ENCODE peak calls at places on chromosome 14, in five cellular contexts. B, S, N, F and Z are unnamed samples.

GRCh38 chr14:45891417-45892080 is 638.5 kb upstream of the MIS18BP1 start:
- DNase-seq in B (no peak), S (peak; percentile 9), N (no peak), F (no peak), Z (no peak)

GRCh38 chr14:22338381-22338780 is 250.6 kb downstream of the DAD1 start:
- DNase-seq in B (no peak), S (no peak), N (no peak), F (no peak), Z (no peak)

GRCh38 chr14:61525293-61526011 is 169.9 kb upstream of the HIF1A start:
- DNase-seq in B (peak; percentile 52), S (no peak), N (peak; percentile 81), F (peak; percentile 65), Z (peak; percentile 67)

GRCh38 chr14:104983231-104983721 is 2.3 kb upstream of the CLBA1 start:
- DNase-seq in B (no peak), S (no peak), N (peak; percentile 72), F (no peak), Z (no peak)

GRCh38 chr14:69046468-69046867 is 67.4 kb upstream of the ACTN1 start:
- DNase-seq in B (peak; percentile 77), S (no peak), N (no peak), F (no peak), Z (peak; percentile 53)

GRCh38 chr14:50862171-50862570 is 9.7 kb upstream of the ABHD12B start:
- DNase-seq in B (peak; percentile 48), S (no peak), N (no peak), F (no peak), Z (no peak)

GRCh38 chr14:85535316-85535715 is 5.4 kb downstream of the FLRT2 start:
- DNase-seq in B (no peak), S (no peak), N (no peak), F (no peak), Z (no peak)

GRCh38 chr14:68146812-68147211 is 327.2 kb downstream of the RAD51B start:
- DNase-seq in B (peak; percentile 96), S (no peak), N (no peak), F (no peak), Z (peak; percentile 98)

GRCh38 chr14:50335389-50335788 is 23.3 kb downstream of the DMAC2L start:
- DNase-seq in B (peak; percentile 72), S (peak; percentile 52), N (no peak), F (no peak), Z (peak; percentile 83)

GRCh38 chr14:47442206-47442605 is 233.2 kb downstream of the MDGA2 start:
- DNase-seq in B (no peak), S (no peak), N (no peak), F (no peak), Z (peak; percentile 56)

GRCh38 chr14:97838986-97839385 is 1041.8 kb downstream of the VRK1 start:
- DNase-seq in B (no peak), S (no peak), N (no peak), F (no peak), Z (no peak)

GRCh38 chr14:37122288-37122687 is 50.1 kb downstream of the SLC25A21 start:
- DNase-seq in B (peak; percentile 85), S (no peak), N (no peak), F (no peak), Z (peak; percentile 86)

GRCh38 chr14:105929327-105930081 is 403.1 kb downstream of the TMEM121 start:
- DNase-seq in B (no peak), S (no peak), N (peak; percentile 75), F (no peak), Z (no peak)

GRCh38 chr14:76564471-76565119 is 188.7 kb downstream of the ESRRB start:
- DNase-seq in B (no peak), S (no peak), N (no peak), F (no peak), Z (no peak)

GRCh38 chr14:104345316-104346111 is 207.1 kb downstream of the KIF26A start:
- DNase-seq in B (no peak), S (no peak), N (no peak), F (no peak), Z (no peak)

GRCh38 chr14:55892906-55893305 is 225.3 kb upstream of the PELI2 start:
- DNase-seq in B (no peak), S (no peak), N (no peak), F (no peak), Z (no peak)

GRCh38 chr14:50095895-50096294 is 20.5 kb downstream of the VCPKMT start:
- DNase-seq in B (no peak), S (no peak), N (no peak), F (no peak), Z (no peak)

GRCh38 chr14:105492051-105492965 is 1.3 kb downstream of the TEDC1 start:
- DNase-seq in B (no peak), S (no peak), N (peak; percentile 89), F (peak; percentile 16), Z (no peak)

GRCh38 chr14:99561827-99562226 is 42.2 kb downstream of the CCDC85C start:
- DNase-seq in B (no peak), S (no peak), N (no peak), F (no peak), Z (no peak)

GRCh38 chr14:22648506-22648905 is 4.4 kb upstream of the OR6J1 start:
- DNase-seq in B (no peak), S (no peak), N (no peak), F (no peak), Z (no peak)

GRCh38 chr14:64923015-64923414 is 8.8 kb downstream of the CHURC1 start:
- DNase-seq in B (no peak), S (no peak), N (no peak), F (no peak), Z (no peak)

GRCh38 chr14:75238728-75239455 is 39.7 kb upstream of the FOS start:
- DNase-seq in B (no peak), S (no peak), N (no peak), F (no peak), Z (peak; percentile 20)

GRCh38 chr14:92523752-92524151 is 10.2 kb downstream of the RIN3 start:
- DNase-seq in B (no peak), S (no peak), N (no peak), F (no peak), Z (no peak)

GRCh38 chr14:50051706-50052105 is 64.7 kb downstream of the VCPKMT start:
- DNase-seq in B (no peak), S (no peak), N (no peak), F (no peak), Z (no peak)

GRCh38 chr14:91228112-91229004 is 16.1 kb downstream of the GPR68 start:
- DNase-seq in B (peak; percentile 84), S (no peak), N (peak; percentile 84), F (peak; percentile 89), Z (peak; percentile 74)

GRCh38 chr14:51674294-51675002 is 22.7 kb downstream of the FRMD6 start:
- DNase-seq in B (peak; percentile 68), S (no peak), N (no peak), F (no peak), Z (peak; percentile 79)

GRCh38 chr14:23520899-23521521 is 30.6 kb downstream of the ZFHX2 start:
- DNase-seq in B (no peak), S (no peak), N (no peak), F (no peak), Z (no peak)

GRCh38 chr14:91374287-91374880 is 43.2 kb downstream of the CCDC88C start:
- DNase-seq in B (no peak), S (no peak), N (no peak), F (no peak), Z (peak; percentile 24)

GRCh38 chr14:63499701-63500250 is 43.4 kb downstream of the PPP2R5E start:
- DNase-seq in B (peak; percentile 77), S (no peak), N (no peak), F (no peak), Z (no peak)
- TF ChIP-seq CTCF in B (no peak), S (no peak), N (no peak), F (no peak), Z (no peak)

GRCh38 chr14:60188115-60188514 is 22.9 kb upstream of the DHRS7 start:
- DNase-seq in B (no peak), S (no peak), N (no peak), F (no peak), Z (no peak)

GRCh38 chr14:60183724-60184596 is 18.8 kb upstream of the DHRS7 start:
- DNase-seq in B (peak; percentile 77), S (peak; percentile 13), N (no peak), F (no peak), Z (peak; percentile 79)

GRCh38 chr14:60183138-60183537 is 17.9 kb upstream of the DHRS7 start:
- DNase-seq in B (no peak), S (no peak), N (no peak), F (no peak), Z (no peak)

GRCh38 chr14:60188696-60189095 is 23.5 kb upstream of the DHRS7 start:
- DNase-seq in B (no peak), S (no peak), N (no peak), F (no peak), Z (no peak)

GRCh38 chr14:60184597-60185555 is 19.7 kb upstream of the DHRS7 start:
- DNase-seq in B (no peak), S (no peak), N (no peak), F (no peak), Z (no peak)
- TF ChIP-seq CTCF in B (no peak), S (peak; percentile 29), N (no peak), F (peak; percentile 16), Z (no peak)

GRCh38 chr14:42633504-42634095 is 1026.9 kb downstream of the LRFN5 start:
- DNase-seq in B (no peak), S (no peak), N (no peak), F (no peak), Z (no peak)
- TF ChIP-seq CTCF in B (no peak), S (no peak), N (no peak), F (no peak), Z (no peak)

GRCh38 chr14:25303934-25304333 is 254.0 kb upstream of the STXBP6 start:
- DNase-seq in B (no peak), S (no peak), N (no peak), F (no peak), Z (no peak)

DNA sequence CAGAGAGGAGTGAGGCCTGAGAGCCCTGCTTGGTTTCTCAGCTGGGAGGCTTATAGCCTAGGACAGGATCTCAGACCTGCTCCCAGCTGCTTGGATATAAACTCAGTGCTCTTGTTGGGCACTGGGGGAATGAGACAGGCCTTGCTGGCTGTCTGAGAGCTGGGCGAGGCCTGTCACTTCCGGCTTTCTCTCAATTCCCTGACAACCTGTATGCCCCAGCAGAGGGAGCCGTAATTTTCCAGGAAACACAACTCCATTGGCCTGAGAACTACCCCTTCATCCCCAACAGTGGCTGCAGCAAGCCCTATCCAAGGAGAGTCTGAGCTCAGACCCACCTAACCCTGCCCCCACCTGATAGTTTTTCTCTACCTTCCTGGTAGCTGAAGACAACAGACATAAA is 258.3 kb upstream of the STXBP6 start:
- DNase-seq in B (no peak), S (no peak), N (no peak), F (no peak), Z (no peak)
- TF ChIP-seq CTCF in B (no peak), S (no peak), N (no peak), F (no peak), Z (no peak)

GRCh38 chr14:81710232-81710845 is 176.7 kb upstream of the SEL1L start:
- DNase-seq in B (peak; percentile 1), S (peak; percentile 40), N (no peak), F (no peak), Z (peak; percentile 4)
- TF ChIP-seq CTCF in B (peak; percentile 8), S (peak; percentile 83), N (no peak), F (no peak), Z (peak; percentile 43)